ENCODE peak calls at places on chromosomes 1 and 21, in six cellular contexts. E, B, Y, P, F and O are unnamed samples.

GRCh38 chr1:244992833-244993232 is 128.5 kb upstream of the HNRNPU start:
- DNase-seq in P (no peak), B (peak), E (no peak), Y (no peak), F (no peak), O (no peak)

GRCh38 chr1:212618466-212619210 is 10.1 kb downstream of the ATF3 start:
- DNase-seq in Y (no peak), F (no peak), E (no peak), P (no peak), B (peak), O (no peak)

GRCh38 chr1:115458426-115459114 is 120.5 kb upstream of the NGF start:
- DNase-seq in F (no peak), E (no peak), B (no peak), P (no peak), Y (no peak), O (no peak)

GRCh38 chr1:154870117-154870571 is at the start of gene KCNN3:
- DNase-seq in B (peak), F (peak), P (peak), E (peak), Y (peak), O (peak)

GRCh38 chr1:218763538-218763937 is 410.1 kb upstream of the LYPLAL1 start:
- DNase-seq in B (no peak), E (no peak), P (no peak), F (no peak), Y (no peak), O (no peak)

GRCh38 chr1:153933420-153933819 is 10.6 kb upstream of the GATAD2B start:
- DNase-seq in F (peak), P (no peak), B (no peak), E (no peak), Y (no peak), O (no peak)

GRCh38 chr1:102942324-102942723 is 166.0 kb downstream of the COL11A1 start:
- DNase-seq in P (no peak), B (no peak), E (no peak), Y (no peak), F (no peak), O (no peak)

GRCh38 chr1:4585216-4585615 is 69.2 kb upstream of the AJAP1 start:
- DNase-seq in P (peak), F (peak), B (no peak), Y (no peak), E (peak), O (no peak)

GRCh38 chr21:17769049-17769845 is 49.9 kb downstream of the C21orf91 start:
- DNase-seq in P (no peak), Y (no peak), E (no peak), B (no peak), F (no peak), O (no peak)

GRCh38 chr1:223076382-223076781 is 66.7 kb downstream of the TLR5 start:
- DNase-seq in F (no peak), B (no peak), E (no peak), P (no peak), Y (no peak), O (no peak)

GRCh38 chr1:5571861-5572401 is 420.3 kb downstream of the NPHP4 start:
- DNase-seq in E (no peak), B (no peak), F (no peak), P (no peak), Y (no peak), O (no peak)

GRCh38 chr1:19709255-19709765 is 44.6 kb downstream of the HTR6 start:
- DNase-seq in B (no peak), F (no peak), E (no peak), Y (no peak), P (no peak), O (no peak)

GRCh38 chr1:116987256-116987555 is 14.4 kb upstream of the CD101 start:
- DNase-seq in E (no peak), P (no peak), B (no peak), F (no peak), Y (no peak), O (no peak)

GRCh38 chr1:118300808-118301207 is 115.8 kb upstream of the SPAG17 start:
- DNase-seq in P (peak), Y (no peak), B (no peak), E (no peak), F (no peak), O (no peak)

GRCh38 chr1:230292739-230293720 is 133.1 kb downstream of the PGBD5 start:
- DNase-seq in P (no peak), Y (no peak), F (no peak), E (no peak), B (no peak), O (no peak)

GRCh38 chr1:199116488-199116887 is 477.6 kb downstream of the PTPRC start:
- DNase-seq in Y (no peak), F (no peak), P (no peak), E (no peak), B (no peak), O (no peak)

GRCh38 chr1:18539171-18539570 is 58.4 kb downstream of the KLHDC7A start:
- DNase-seq in B (no peak), F (no peak), P (no peak), E (no peak), Y (no peak), O (no peak)

GRCh38 chr21:33374080-33374873 is 28.9 kb upstream of the IFNGR2 start:
- DNase-seq in Y (no peak), F (peak), B (peak), E (peak), P (peak), O (peak)

GRCh38 chr1:60973668-60974067 is 108.7 kb upstream of the NFIA start:
- DNase-seq in F (no peak), B (no peak), Y (no peak), P (no peak), E (no peak), O (no peak)

GRCh38 chr1:42380617-42381423 is at the start of gene RIMKLA:
- DNase-seq in P (peak), Y (no peak), F (peak), B (peak), E (peak), O (peak)

GRCh38 chr1:219298581-219299148 is 125.0 kb downstream of the LYPLAL1 start:
- DNase-seq in E (no peak), B (peak), P (no peak), Y (no peak), F (no peak), O (no peak)

GRCh38 chr1:7117599-7118281 is 332.5 kb downstream of the CAMTA1 start:
- DNase-seq in F (no peak), Y (no peak), P (peak), B (peak), E (peak), O (no peak)

GRCh38 chr21:29219165-29219770 is 79.5 kb upstream of the BACH1 start:
- DNase-seq in Y (no peak), B (peak), E (no peak), F (no peak), P (no peak), O (no peak)

GRCh38 chr1:35192853-35193664 is at the start of gene SFPQ:
- DNase-seq in F (peak), E (peak), Y (peak), P (peak), B (peak), O (peak)

GRCh38 chr1:40064797-40065492 is 24.4 kb downstream of the CAP1 start:
- DNase-seq in F (no peak), P (no peak), B (no peak), E (no peak), Y (peak), O (no peak)

GRCh38 chr1:12356004-12356890 is 126.4 kb downstream of the VPS13D start:
- DNase-seq in B (peak), E (peak), F (no peak), P (no peak), Y (no peak), O (peak)

GRCh38 chr1:113763651-113764050 is 4.4 kb upstream of the PHTF1 start:
- DNase-seq in Y (no peak), P (no peak), B (no peak), E (no peak), F (peak), O (no peak)

GRCh38 chr1:20248954-20249612 is 41.6 kb upstream of the VWA5B1 start:
- DNase-seq in Y (peak), P (no peak), B (no peak), E (no peak), F (no peak), O (no peak)

GRCh38 chr1:9201421-9202239 is 32.9 kb upstream of the H6PD start:
- DNase-seq in P (no peak), B (peak), E (no peak), F (peak), Y (no peak), O (no peak)

GRCh38 chr1:54490361-54491248 is 57.4 kb upstream of the ACOT11 start:
- DNase-seq in B (no peak), E (no peak), P (no peak), F (peak), Y (no peak), O (no peak)

GRCh38 chr1:151968058-151968457 is 25.6 kb downstream of the S100A10 start:
- DNase-seq in Y (no peak), B (peak), E (peak), F (no peak), P (peak), O (peak)

GRCh38 chr1:147651466-147651865 is 18.9 kb downstream of the ACP6 start:
- DNase-seq in F (no peak), B (no peak), E (no peak), Y (no peak), P (no peak), O (no peak)

GRCh38 chr1:230120289-230120948 is 53.4 kb downstream of the GALNT2 start:
- DNase-seq in F (no peak), E (no peak), P (no peak), Y (no peak), B (no peak), O (no peak)

GRCh38 chr1:47395433-47395832 is 20.7 kb upstream of the FOXE3 start:
- DNase-seq in B (no peak), Y (no peak), F (no peak), P (no peak), E (no peak), O (no peak)

GRCh38 chr1:197440730-197441129 is 172.7 kb downstream of the CRB1 start:
- DNase-seq in Y (no peak), F (no peak), P (no peak), E (no peak), B (no peak), O (no peak)

GRCh38 chr1:70714149-70714548 is 303.1 kb downstream of the CTH start:
- DNase-seq in E (no peak), F (no peak), Y (no peak), B (no peak), P (no peak), O (no peak)

GRCh38 chr1:27000817-27001460 is 7.4 kb downstream of the TRNP1 start:
- DNase-seq in F (no peak), Y (no peak), B (peak), E (peak), P (no peak), O (no peak)
- TF ChIP-seq SMC3 in F (no peak), Y (no peak), B (no peak), E (no peak), P (no peak), O (no peak)

DNA sequence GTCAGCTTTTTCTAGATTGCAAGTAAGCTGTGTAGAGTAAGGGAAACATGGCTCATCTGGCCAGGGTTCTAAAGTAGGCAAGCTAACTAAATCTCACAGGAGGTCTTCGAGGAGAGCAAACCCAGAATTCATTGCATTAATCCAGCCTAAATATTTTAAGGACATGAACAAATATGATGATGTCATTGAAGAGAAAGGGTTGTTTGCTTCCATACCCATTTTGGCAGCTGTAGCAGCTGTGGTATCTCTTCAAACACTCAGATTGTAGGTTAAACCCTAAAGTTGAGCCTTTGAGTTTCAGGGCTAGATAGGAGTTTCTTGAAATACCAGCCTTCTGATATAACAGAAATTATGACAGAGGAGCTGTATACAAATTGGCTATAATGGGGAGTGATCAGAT is 200.5 kb upstream of the C1orf105 start:
- DNase-seq in Y (no peak), P (no peak), F (no peak), E (no peak), B (peak), O (no peak)
- TF ChIP-seq SMC3 in Y (no peak), P (no peak), F (no peak), E (no peak), B (no peak), O (no peak)

GRCh38 chr21:45724994-45725843 is 81.7 kb downstream of the PCBP3 start:
- DNase-seq in B (no peak), P (no peak), F (no peak), E (no peak), Y (no peak), O (no peak)
- TF ChIP-seq SMC3 in B (no peak), P (no peak), F (no peak), E (no peak), Y (no peak), O (no peak)

DNA sequence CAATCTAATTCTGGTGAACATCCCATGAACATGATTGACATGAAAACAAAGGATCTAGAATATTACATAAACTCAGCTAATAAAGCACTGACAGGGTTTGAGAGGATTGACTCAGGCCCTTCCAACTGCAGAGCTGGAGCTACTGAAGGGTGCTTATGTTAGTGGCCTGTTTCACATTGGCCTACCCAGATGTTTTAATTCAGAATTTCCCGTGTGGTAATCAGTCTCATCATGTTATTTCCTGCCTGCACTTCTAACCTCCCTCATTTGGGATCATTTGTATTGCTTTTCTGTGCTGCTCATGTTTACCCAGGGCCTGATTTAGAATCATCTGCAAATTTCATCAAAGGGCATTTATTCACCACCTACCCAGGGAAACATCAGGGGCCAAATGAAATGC is 270.3 kb downstream of the PLPP3 start:
- DNase-seq in B (no peak), P (no peak), E (no peak), F (no peak), Y (no peak), O (no peak)
- TF ChIP-seq SMC3 in B (no peak), P (no peak), E (no peak), F (no peak), Y (no peak), O (no peak)

DNA sequence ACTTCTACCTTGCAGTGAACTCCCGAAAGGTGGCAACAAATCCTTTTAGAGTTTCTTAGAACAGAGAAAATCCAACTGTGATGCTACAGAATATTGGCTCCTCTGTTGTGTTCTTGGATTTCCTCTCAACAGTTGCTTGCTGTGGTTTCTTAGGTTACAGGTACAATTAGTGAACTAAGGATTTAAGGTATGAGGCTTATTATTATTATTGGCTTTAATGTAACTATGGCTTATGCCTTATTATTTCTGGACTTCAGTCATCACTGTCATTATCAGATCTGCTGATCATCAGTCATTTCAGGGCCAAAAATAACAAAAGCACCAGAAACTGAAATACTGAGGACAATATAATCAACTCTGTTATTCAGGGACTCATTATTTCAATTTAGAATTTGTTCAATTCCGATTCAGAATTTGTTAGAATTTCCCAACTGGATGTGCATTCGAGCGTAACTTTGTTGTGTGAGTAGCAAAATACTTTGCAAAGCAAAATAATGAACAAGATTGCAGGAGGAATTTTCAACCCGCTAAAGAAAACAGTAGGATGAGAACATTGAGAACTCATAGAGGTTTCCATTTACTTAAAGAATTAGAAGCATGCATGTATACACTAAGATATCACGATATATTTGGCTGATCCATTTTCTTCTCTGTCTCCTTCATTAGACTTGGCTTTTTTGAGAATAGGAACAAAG is 65.5 kb upstream of the AK4 start:
- DNase-seq in B (no peak), P (no peak), E (no peak), Y (no peak), F (no peak), O (no peak)
- TF ChIP-seq SMC3 in B (no peak), P (no peak), E (no peak), Y (no peak), F (no peak), O (no peak)

DNA sequence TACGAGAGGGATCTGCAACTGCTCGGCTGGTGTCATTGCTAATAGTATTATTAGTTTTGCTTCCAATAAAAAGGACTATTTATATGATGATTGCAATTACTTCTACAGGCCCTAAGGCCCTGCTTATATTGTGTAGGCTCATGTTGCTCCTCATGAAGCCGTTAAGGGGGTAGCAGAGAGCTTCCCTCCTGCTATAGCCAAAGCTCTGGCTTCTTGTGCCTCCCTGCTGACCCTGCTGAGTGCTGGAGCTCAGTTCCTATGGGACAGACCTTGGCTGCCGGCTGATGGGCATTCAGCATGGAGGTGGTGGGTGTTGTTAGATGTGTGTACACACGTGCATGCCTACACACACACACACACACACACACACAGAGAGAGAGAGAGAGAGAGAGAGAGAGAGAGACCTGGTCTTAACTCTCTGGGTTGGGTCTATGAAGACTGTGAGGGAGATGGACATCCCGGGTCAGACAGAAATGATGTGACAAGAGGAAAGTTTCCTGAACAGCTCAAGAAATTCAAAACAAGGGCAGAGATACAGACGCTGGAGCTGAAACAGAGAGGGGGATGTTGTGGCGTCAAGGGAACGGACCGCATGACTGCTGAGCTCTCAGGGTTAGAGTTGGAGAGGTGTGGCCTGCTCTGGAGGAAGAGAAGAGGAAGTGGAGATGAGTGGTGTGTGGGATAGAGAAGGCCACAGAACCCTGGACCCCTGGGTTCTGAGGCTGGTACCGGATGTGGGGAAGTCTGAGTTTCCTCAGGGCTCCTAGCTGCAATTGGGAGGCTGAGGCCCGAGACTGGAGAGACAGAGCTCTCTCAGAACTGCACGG is 1.6 kb downstream of the BCAN start:
- DNase-seq in B (no peak), E (no peak), F (no peak), Y (no peak), P (no peak), O (no peak)
- TF ChIP-seq SMC3 in B (no peak), E (no peak), F (no peak), Y (no peak), P (no peak), O (no peak)

GRCh38 chr1:74392848-74393247 is 119.6 kb downstream of the LRRC53 start:
- DNase-seq in Y (no peak), B (no peak), E (no peak), F (peak), P (no peak), O (no peak)

GRCh38 chr1:74395492-74395891 is 116.9 kb downstream of the LRRC53 start:
- DNase-seq in Y (no peak), F (no peak), P (no peak), B (peak), E (no peak), O (no peak)

GRCh38 chr1:74399249-74399648 is 113.2 kb downstream of the LRRC53 start:
- DNase-seq in Y (peak), B (no peak), P (no peak), F (no peak), E (no peak), O (no peak)

GRCh38 chr1:74396462-74396861 is 115.9 kb downstream of the LRRC53 start:
- DNase-seq in F (no peak), Y (no peak), P (no peak), E (no peak), B (no peak), O (no peak)

DNA sequence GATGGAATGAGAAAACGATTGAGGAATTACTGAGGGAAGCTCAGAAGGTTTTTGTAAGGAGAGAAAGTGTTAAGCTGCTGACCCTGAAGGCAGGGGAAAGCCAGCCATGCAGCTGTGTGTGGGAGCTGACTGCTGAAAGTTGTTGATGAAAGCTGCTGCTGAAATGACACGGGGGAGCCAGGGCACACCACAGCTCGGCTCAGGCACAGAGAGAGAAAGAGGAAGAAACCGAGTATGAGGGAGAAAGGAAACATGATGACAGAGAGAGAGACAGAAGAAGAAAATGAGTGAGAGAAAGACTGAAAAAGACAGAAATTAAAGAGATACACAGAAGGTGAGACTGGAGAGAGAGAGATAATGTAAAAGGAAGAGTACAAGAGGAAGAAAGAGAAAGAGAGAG is 115.5 kb downstream of the LRRC53 start:
- DNase-seq in F (no peak), E (no peak), P (no peak), B (peak), Y (no peak), O (no peak)
- TF ChIP-seq SMC3 in F (no peak), E (no peak), P (no peak), B (no peak), Y (no peak), O (no peak)